ENCODE peak calls at places on chromosomes 1 and 21, in five cellular contexts. C is K562, V is H1, N is GM12878, A is HepG2. H is an unnamed sample.

GRCh38 chr1:205504311-205505075 is at the start of gene CDK18:
- DNase-seq in V (peak; percentile 85), N (no peak), C (peak; percentile 68), A (peak; percentile 78), H (peak; percentile 73)

GRCh38 chr1:3011631-3012510 is 9.4 kb upstream of the ACTRT2 start:
- DNase-seq in A (no peak), N (no peak), V (no peak), C (no peak), H (no peak)

GRCh38 chr1:94321662-94322061 is 84.3 kb upstream of the ARHGAP29 start:
- DNase-seq in C (no peak), A (no peak), V (no peak), N (no peak), H (no peak)

GRCh38 chr1:236997361-236997760 is 6.9 kb downstream of the MT1HL1 start:
- DNase-seq in A (no peak), C (no peak), N (no peak), V (no peak), H (no peak)

GRCh38 chr1:28508435-28508754 is 2.6 kb downstream of the RCC1 start:
- DNase-seq in V (no peak), N (no peak), C (no peak), A (no peak), H (no peak)

GRCh38 chr1:147611021-147611426 is 59.3 kb downstream of the ACP6 start:
- DNase-seq in C (no peak), N (peak; percentile 48), V (no peak), A (no peak), H (no peak)

GRCh38 chr1:234722904-234723588 is 113.1 kb upstream of the IRF2BP2 start:
- DNase-seq in N (no peak), V (no peak), C (peak; percentile 53), A (peak; percentile 82), H (peak; percentile 79)

GRCh38 chr1:184163674-184164470 is 112.3 kb downstream of the TSEN15 start:
- DNase-seq in V (no peak), A (no peak), N (peak; percentile 42), C (peak; percentile 24), H (no peak)

GRCh38 chr1:233045591-233045990 is 95.2 kb downstream of the NTPCR start:
- DNase-seq in C (no peak), V (no peak), N (no peak), A (no peak), H (no peak)

GRCh38 chr1:84442256-84442655 is 36.8 kb upstream of the RPF1 start:
- DNase-seq in C (no peak), N (peak; percentile 73), A (peak; percentile 30), V (no peak), H (peak; percentile 67)

GRCh38 chr1:115545791-115546733 is 95.7 kb upstream of the VANGL1 start:
- DNase-seq in N (no peak), A (peak; percentile 60), V (peak; percentile 67), C (peak; percentile 20), H (peak; percentile 76)

GRCh38 chr1:8137406-8138244 is 111.5 kb upstream of the ERRFI1 start:
- DNase-seq in N (no peak), V (no peak), A (peak; percentile 68), C (no peak), H (peak; percentile 58)

GRCh38 chr1:75135829-75136142 is 1.6 kb downstream of the LHX8 start:
- DNase-seq in C (no peak), N (no peak), V (no peak), A (no peak), H (no peak)

GRCh38 chr1:214551436-214552173 is at the start of gene PTPN14:
- DNase-seq in V (peak; percentile 87), N (no peak), C (peak; percentile 54), A (peak; percentile 82), H (peak; percentile 85)

GRCh38 chr1:12665511-12665910 is 21.6 kb downstream of the AADACL4 start:
- DNase-seq in N (no peak), A (no peak), V (no peak), C (no peak), H (no peak)

GRCh38 chr1:116538527-116538926 is 32.3 kb downstream of the CD58 start:
- DNase-seq in V (no peak), A (peak; percentile 71), C (peak; percentile 45), N (no peak), H (peak; percentile 15)

GRCh38 chr1:112686835-112687234 is 12.4 kb downstream of the MOV10 start:
- DNase-seq in C (no peak), N (no peak), V (no peak), A (no peak), H (no peak)

GRCh38 chr1:208980590-208980989 is 602.9 kb upstream of the CAMK1G start:
- DNase-seq in V (no peak), N (no peak), C (no peak), A (no peak), H (no peak)

GRCh38 chr1:58765016-58765415 is 18.8 kb downstream of the JUN start:
- DNase-seq in A (no peak), C (no peak), V (no peak), N (no peak), H (no peak)

GRCh38 chr1:236099622-236100021 is 34.7 kb upstream of the NID1 start:
- DNase-seq in N (no peak), A (no peak), V (no peak), C (no peak), H (no peak)

GRCh38 chr1:204830671-204831585 is 39.7 kb upstream of the NFASC start:
- DNase-seq in N (no peak), A (no peak), C (no peak), V (no peak), H (no peak)

GRCh38 chr1:31181515-31182343 is 58.0 kb downstream of the NKAIN1 start:
- DNase-seq in C (peak; percentile 81), V (peak; percentile 88), N (no peak), A (peak; percentile 23), H (peak; percentile 47)

GRCh38 chr1:203521071-203521794 is 27.3 kb downstream of the OPTC start:
- DNase-seq in A (no peak), N (no peak), V (no peak), C (no peak), H (no peak)

GRCh38 chr1:117060441-117061317 is 553 bp downstream of the TTF2 start:
- DNase-seq in C (peak; percentile 66), V (no peak), A (peak; percentile 38), N (peak; percentile 31), H (peak; percentile 21)

GRCh38 chr21:15121097-15121654 is 56.4 kb upstream of the NRIP1 start:
- DNase-seq in A (no peak), V (no peak), N (no peak), C (no peak), H (no peak)

GRCh38 chr1:109479901-109480300 is 3.8 kb upstream of the ATXN7L2 start:
- DNase-seq in V (no peak), A (no peak), C (no peak), N (no peak), H (no peak)
- TF ChIP-seq ATF3 in V (no peak), A (no peak), C (no peak), N (no peak), H (no peak)

DNA sequence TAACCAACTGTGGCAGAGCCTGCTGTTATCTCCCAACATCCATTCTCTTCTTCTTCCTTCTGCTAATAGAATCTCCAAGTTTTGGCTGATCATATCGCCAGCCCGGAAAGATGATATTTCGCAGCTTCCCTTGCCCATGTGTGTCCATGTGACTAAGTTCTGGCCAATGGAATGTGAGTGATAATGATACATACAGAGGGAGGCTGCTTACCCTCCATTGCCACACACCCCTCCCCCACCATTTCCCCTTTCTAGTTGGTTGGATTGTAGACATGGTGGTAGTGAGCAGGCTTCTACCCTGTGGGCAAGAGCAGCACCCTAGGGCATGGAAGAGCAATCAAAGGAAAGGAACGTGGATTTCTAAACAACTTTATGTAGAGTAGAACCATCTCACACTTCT is 48.8 kb downstream of the SLC9C2 start:
- DNase-seq in V (no peak), N (no peak), C (no peak), A (no peak), H (no peak)
- TF ChIP-seq YY1 in V (no peak), N (no peak), C (no peak), A (no peak), H (no peak)

GRCh38 chr1:15110867-15111230 is 42.7 kb upstream of the TMEM51 start:
- DNase-seq in A (peak; percentile 34), V (no peak), N (no peak), C (peak; percentile 30), H (no peak)
- TF ChIP-seq ATF3 in A (no peak), V (no peak), N (no peak), C (no peak), H (no peak)

DNA sequence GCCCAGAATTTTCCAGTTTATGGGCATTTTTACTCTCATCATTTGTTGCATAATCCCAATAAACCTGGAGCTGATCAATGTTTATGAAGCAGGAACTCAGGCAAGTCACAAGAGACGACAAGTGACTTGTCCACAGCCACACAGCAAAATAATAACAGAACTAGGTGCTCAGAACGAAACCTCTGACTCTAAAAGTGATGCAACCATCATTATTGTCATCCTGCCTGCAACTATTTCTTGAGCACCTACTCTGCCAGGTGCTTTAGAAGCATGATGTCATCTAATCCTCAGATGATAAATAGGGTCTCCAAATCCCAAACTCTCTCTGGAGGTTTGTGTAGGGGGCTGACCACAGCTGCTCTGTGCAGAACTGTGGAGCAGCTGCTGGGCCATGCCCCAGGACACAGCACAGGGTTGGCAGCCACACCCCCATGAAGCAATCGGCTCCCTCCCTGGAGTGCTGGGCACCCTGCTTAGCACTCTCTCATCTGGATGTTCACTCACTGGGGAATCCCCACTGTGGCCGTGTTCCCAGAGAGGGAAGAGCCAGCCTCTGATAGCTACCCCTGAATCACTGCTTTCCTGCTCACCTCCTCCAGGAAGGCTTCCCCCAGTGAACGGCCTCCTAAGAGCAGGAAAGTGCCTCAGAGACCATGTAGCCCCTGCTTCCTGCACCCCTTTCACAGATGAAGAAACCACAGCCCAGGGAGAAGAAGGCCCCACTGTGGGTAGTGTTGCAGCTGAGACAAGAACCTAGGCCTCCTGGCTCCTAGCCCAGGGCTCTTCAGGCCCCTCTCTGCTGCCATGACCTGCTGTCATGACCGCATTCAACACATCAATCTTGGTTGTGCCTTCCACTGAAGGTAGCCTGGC is 2.1 kb downstream of the TTC22 start:
- DNase-seq in C (no peak), N (peak; percentile 41), A (no peak), V (no peak), H (no peak)
- TF ChIP-seq YY1 in C (no peak), N (no peak), A (no peak), V (no peak), H (no peak)

H was measured in HCT116.